ENCODE peak calls at places on chromosomes 16 and 17, in eight cellular contexts. O is GM18507; N is choroid plexus epithelial cell; F is epithelial cell of esophagus; W is stromal cell of bone marrow; Q is AG08396; L is epithelial cell of prostate; M is stimulated activated CD4-positive, alpha-beta T cell treated with anti-CD3 and anti-CD28 coated beads, TNF-alpha, amount 100 ng/mL, for 1 hour. X is an unnamed sample.

GRCh38 chr16:27505297-27506236 is 44.1 kb downstream of the GTF3C1 start:
- DNase-seq in O (no peak), N (no peak), F (peak), W (no peak), Q (no peak), L (peak), M (no peak), X (no peak)

GRCh38 chr16:28324235-28324886 is 32.0 kb downstream of the SBK1 start:
- DNase-seq in O (no peak), N (no peak), F (peak), W (no peak), Q (no peak), L (no peak), M (no peak), X (no peak)

GRCh38 chr16:56611281-56611833 is 3.0 kb downstream of the MT2A start:
- DNase-seq in O (no peak), N (peak), F (no peak), W (peak), Q (peak), L (no peak), M (no peak), X (no peak)

GRCh38 chr16:1311738-1312458 is 2.5 kb downstream of the UBE2I start:
- DNase-seq in O (no peak), N (peak), F (no peak), W (no peak), Q (no peak), L (no peak), M (no peak), X (no peak)

GRCh38 chr16:10668322-10669045 is 26.2 kb downstream of the TEKT5 start:
- DNase-seq in O (no peak), N (peak), F (peak), W (no peak), Q (peak), L (no peak), M (no peak), X (no peak)

GRCh38 chr17:64448665-64449512 is at the start of gene MILR1:
- DNase-seq in O (no peak), N (peak), F (peak), W (peak), Q (peak), L (no peak), M (no peak), X (peak)

GRCh38 chr16:65994305-65994704 is 372.2 kb upstream of the CDH5 start:
- DNase-seq in O (no peak), N (peak), F (no peak), W (no peak), Q (no peak), L (no peak), M (no peak), X (no peak)

GRCh38 chr16:56916571-56917403 is 15.2 kb upstream of the HERPUD1 start:
- DNase-seq in O (peak), N (no peak), F (no peak), W (no peak), Q (no peak), L (no peak), M (no peak), X (peak)

GRCh38 chr16:67530013-67530939 is 1.6 kb downstream of the RIPOR1 start:
- DNase-seq in O (no peak), N (peak), F (no peak), W (peak), Q (peak), L (no peak), M (no peak), X (no peak)

GRCh38 chr16:7443108-7443507 is 110.5 kb downstream of the RBFOX1 start:
- DNase-seq in O (no peak), N (no peak), F (no peak), W (no peak), Q (no peak), L (no peak), M (no peak), X (no peak)

GRCh38 chr17:62718420-62718819 is 89.7 kb downstream of the MARCHF10 start:
- DNase-seq in O (no peak), N (peak), F (no peak), W (no peak), Q (no peak), L (no peak), M (no peak), X (no peak)

GRCh38 chr16:19323596-19323995 is 38.1 kb downstream of the CLEC19A start:
- DNase-seq in O (no peak), N (no peak), F (no peak), W (no peak), Q (no peak), L (no peak), M (no peak), X (no peak)

GRCh38 chr17:12342609-12343248 is 322.1 kb downstream of the MAP2K4 start:
- DNase-seq in O (no peak), N (peak), F (peak), W (peak), Q (peak), L (no peak), M (no peak), X (peak)

GRCh38 chr17:1647802-1648581 is 1.7 kb downstream of the RILP start:
- DNase-seq in O (no peak), N (no peak), F (peak), W (no peak), Q (no peak), L (no peak), M (no peak), X (no peak)

GRCh38 chr17:65587602-65588193 is 26.2 kb upstream of the AXIN2 start:
- DNase-seq in O (no peak), N (no peak), F (no peak), W (no peak), Q (no peak), L (no peak), M (no peak), X (no peak)

X was measured in GM12864.